ENCODE peak calls at places on chromosomes 13 and 19, in ten cellular contexts. W, K, G, E, P, R, S, F, D and V are unnamed samples.
A peak's percentile ranks its signal among the peaks of the same experiment; 100 is the strongest.

GRCh38 chr13:25286308-25286968 is 850 bp downstream of the MTMR6 start:
- DNase-seq in W (no peak), K (peak; percentile 21), G (peak; percentile 25), E (peak; percentile 51), P (peak; percentile 39), R (peak; percentile 72), S (no peak), F (no peak), D (no peak), V (no peak)

GRCh38 chr13:97758317-97758716 is 195.2 kb upstream of the IPO5 start:
- DNase-seq in W (no peak), K (no peak), G (no peak), E (no peak), P (no peak), R (no peak), S (no peak), F (no peak), D (no peak), V (no peak)

GRCh38 chr19:55600336-55601028 is 394 bp downstream of the ZNF524 start:
- DNase-seq in W (no peak), K (no peak), G (peak; percentile 93), E (no peak), P (peak; percentile 35), R (peak; percentile 69), S (peak; percentile 89), F (peak; percentile 94), D (peak; percentile 89), V (peak; percentile 88)

GRCh38 chr13:25752957-25753540 is 298.8 kb downstream of the SHISA2 start:
- DNase-seq in W (no peak), K (no peak), G (no peak), E (peak; percentile 60), P (no peak), R (peak; percentile 71), S (no peak), F (no peak), D (peak; percentile 78), V (no peak)

GRCh38 chr19:17358395-17358794 is 18.7 kb downstream of the PLVAP start:
- DNase-seq in W (no peak), K (no peak), G (no peak), E (no peak), P (no peak), R (peak; percentile 62), S (no peak), F (peak; percentile 78), D (peak; percentile 88), V (no peak)

GRCh38 chr13:114143806-114144605 is 11.6 kb upstream of the RASA3 start:
- DNase-seq in W (no peak), K (peak; percentile 45), G (no peak), E (no peak), P (peak; percentile 40), R (no peak), S (no peak), F (peak; percentile 85), D (peak; percentile 62), V (peak; percentile 96)

GRCh38 chr19:48419158-48419920 is 25.9 kb downstream of the GRIN2D start:
- DNase-seq in W (peak; percentile 28), K (peak; percentile 77), G (no peak), E (no peak), P (peak; percentile 71), R (peak; percentile 56), S (no peak), F (peak; percentile 87), D (no peak), V (peak; percentile 60)

GRCh38 chr13:43878897-43879322 is 630 bp downstream of the CCDC122 start:
- DNase-seq in W (peak; percentile 10), K (peak; percentile 45), G (peak; percentile 79), E (peak; percentile 89), P (no peak), R (peak; percentile 90), S (peak; percentile 6), F (peak; percentile 91), D (peak; percentile 91), V (peak; percentile 24)

GRCh38 chr13:89726690-89727435 is 1620.6 kb upstream of the MIR17HG start:
- DNase-seq in W (no peak), K (no peak), G (no peak), E (no peak), P (no peak), R (peak; percentile 89), S (no peak), F (no peak), D (no peak), V (no peak)

GRCh38 chr19:41373993-41374392 is 2.3 kb upstream of the TMEM91 start:
- DNase-seq in W (no peak), K (no peak), G (peak; percentile 60), E (peak; percentile 42), P (no peak), R (peak; percentile 80), S (peak; percentile 79), F (no peak), D (peak; percentile 90), V (peak; percentile 91)

GRCh38 chr13:42971670-42972355 is 20.2 kb downstream of the EPSTI1 start:
- DNase-seq in W (no peak), K (no peak), G (no peak), E (no peak), P (no peak), R (no peak), S (no peak), F (no peak), D (no peak), V (no peak)

GRCh38 chr13:73341748-73342147 is 282.9 kb downstream of the KLF5 start:
- DNase-seq in W (no peak), K (no peak), G (no peak), E (no peak), P (no peak), R (peak; percentile 74), S (no peak), F (no peak), D (no peak), V (no peak)

GRCh38 chr19:51882518-51882917 is 5.2 kb downstream of the ZNF577 start:
- DNase-seq in W (no peak), K (no peak), G (no peak), E (no peak), P (no peak), R (no peak), S (no peak), F (no peak), D (no peak), V (no peak)

GRCh38 chr19:19417618-19418270 is 12.3 kb downstream of the GATAD2A start:
- DNase-seq in W (no peak), K (no peak), G (no peak), E (no peak), P (no peak), R (no peak), S (no peak), F (peak; percentile 42), D (no peak), V (peak; percentile 40)

GRCh38 chr13:36912369-36912768 is 7.7 kb downstream of the SMAD9 start:
- DNase-seq in W (no peak), K (no peak), G (no peak), E (no peak), P (no peak), R (no peak), S (no peak), F (no peak), D (no peak), V (no peak)

GRCh38 chr13:76815344-76815743 is 70.9 kb downstream of the KCTD12 start:
- DNase-seq in W (no peak), K (no peak), G (no peak), E (no peak), P (no peak), R (no peak), S (no peak), F (no peak), D (no peak), V (no peak)

GRCh38 chr13:113364371-113364932 is 522 bp upstream of the GRTP1 start:
- DNase-seq in W (no peak), K (no peak), G (no peak), E (no peak), P (no peak), R (no peak), S (no peak), F (no peak), D (no peak), V (peak; percentile 40)

GRCh38 chr19:51651216-51651846 is 4.7 kb upstream of the SIGLEC14 start:
- DNase-seq in W (no peak), K (no peak), G (peak; percentile 45), E (peak; percentile 53), P (no peak), R (no peak), S (no peak), F (no peak), D (no peak), V (no peak)

GRCh38 chr13:29428310-29428991 is 167.0 kb downstream of the SLC7A1 start:
- DNase-seq in W (no peak), K (peak; percentile 61), G (no peak), E (no peak), P (no peak), R (peak; percentile 29), S (no peak), F (no peak), D (peak; percentile 78), V (peak; percentile 4)

GRCh38 chr13:44243198-44243852 is 130.3 kb upstream of the SERP2 start:
- DNase-seq in W (peak; percentile 2), K (no peak), G (peak; percentile 84), E (no peak), P (no peak), R (peak; percentile 76), S (no peak), F (no peak), D (no peak), V (peak; percentile 62)

GRCh38 chr19:11142528-11143171 is 12.9 kb downstream of the SPC24 start:
- DNase-seq in W (no peak), K (peak; percentile 17), G (peak; percentile 82), E (peak; percentile 89), P (no peak), R (peak; percentile 96), S (no peak), F (peak; percentile 78), D (peak; percentile 98), V (no peak)

GRCh38 chr19:8147579-8147978 is 1.8 kb downstream of the FBN3 start:
- DNase-seq in W (no peak), K (no peak), G (no peak), E (peak; percentile 47), P (no peak), R (no peak), S (no peak), F (no peak), D (no peak), V (no peak)

GRCh38 chr19:57099199-57099661 is 20.6 kb upstream of the USP29 start:
- DNase-seq in W (peak; percentile 12), K (peak; percentile 63), G (peak; percentile 48), E (peak; percentile 62), P (peak; percentile 20), R (peak; percentile 58), S (peak; percentile 6), F (peak; percentile 86), D (peak; percentile 90), V (peak; percentile 81)

GRCh38 chr19:17648097-17648660 is 40.0 kb downstream of the UNC13A start:
- DNase-seq in W (no peak), K (peak; percentile 75), G (no peak), E (no peak), P (no peak), R (no peak), S (no peak), F (peak; percentile 59), D (peak; percentile 70), V (no peak)

GRCh38 chr19:38346837-38347236 is 11.2 kb downstream of the CATSPERG start:
- DNase-seq in W (no peak), K (no peak), G (no peak), E (no peak), P (no peak), R (no peak), S (no peak), F (no peak), D (no peak), V (no peak)

GRCh38 chr19:37329686-37330085 is 41.2 kb upstream of the ZNF527 start:
- DNase-seq in W (no peak), K (no peak), G (no peak), E (no peak), P (no peak), R (peak; percentile 37), S (no peak), F (no peak), D (no peak), V (peak; percentile 65)

GRCh38 chr13:69020120-69020519 is 1087.5 kb upstream of the ATXN8OS start:
- DNase-seq in W (no peak), K (no peak), G (no peak), E (no peak), P (no peak), R (no peak), S (no peak), F (no peak), D (no peak), V (no peak)

GRCh38 chr19:23706657-23707056 is 19.6 kb upstream of the ZNF675 start:
- DNase-seq in W (no peak), K (no peak), G (no peak), E (no peak), P (no peak), R (no peak), S (no peak), F (no peak), D (no peak), V (no peak)